ENCODE peak calls at places on chromosomes 3 and 15, in four cellular contexts. A is testis, V is stomach, G is suprapubic skin. L is an unnamed sample.

GRCh38 chr15:64842099-64842940 is 605 bp downstream of the PLEKHO2 start:
- DNase-seq in A (no peak), V (no peak), G (no peak), L (no peak)

GRCh38 chr3:113297281-113297680 is 85.9 kb downstream of the BOC start:
- DNase-seq in A (no peak), V (no peak), G (no peak), L (no peak)

GRCh38 chr3:184003187-184003967 is 14.3 kb downstream of the ABCC5 start:
- DNase-seq in A (no peak), V (no peak), G (no peak), L (no peak)

GRCh38 chr15:82540984-82541431 is 751 bp upstream of the RPS17 start:
- DNase-seq in A (peak; percentile 31), V (no peak), G (no peak), L (no peak)

GRCh38 chr3:5756443-5756842 is 568.9 kb downstream of the EDEM1 start:
- DNase-seq in A (peak; percentile 30), V (no peak), G (no peak), L (no peak)

GRCh38 chr3:175617247-175617646 is 758.1 kb downstream of the NAALADL2 start:
- DNase-seq in A (no peak), V (no peak), G (no peak), L (no peak)

GRCh38 chr15:56913670-56914069 is 4.8 kb upstream of the TCF12 start:
- DNase-seq in A (no peak), V (no peak), G (no peak), L (no peak)

GRCh38 chr15:78750566-78750965 is 60.7 kb downstream of the ADAMTS7 start:
- DNase-seq in A (no peak), V (no peak), G (peak; percentile 53), L (no peak)

GRCh38 chr3:4817128-4817527 is 162.1 kb upstream of the BHLHE40 start:
- DNase-seq in A (no peak), V (no peak), G (no peak), L (no peak)

GRCh38 chr3:115165266-115165665 is 18.2 kb upstream of the ZBTB20 start:
- DNase-seq in A (no peak), V (no peak), G (no peak), L (no peak)

GRCh38 chr3:45688194-45688881 is 858 bp upstream of the SACM1L start:
- DNase-seq in A (peak; percentile 43), V (no peak), G (no peak), L (no peak)

GRCh38 chr3:71083726-71084131 is 499.8 kb downstream of the FOXP1 start:
- DNase-seq in A (no peak), V (no peak), G (no peak), L (no peak)

DNA sequence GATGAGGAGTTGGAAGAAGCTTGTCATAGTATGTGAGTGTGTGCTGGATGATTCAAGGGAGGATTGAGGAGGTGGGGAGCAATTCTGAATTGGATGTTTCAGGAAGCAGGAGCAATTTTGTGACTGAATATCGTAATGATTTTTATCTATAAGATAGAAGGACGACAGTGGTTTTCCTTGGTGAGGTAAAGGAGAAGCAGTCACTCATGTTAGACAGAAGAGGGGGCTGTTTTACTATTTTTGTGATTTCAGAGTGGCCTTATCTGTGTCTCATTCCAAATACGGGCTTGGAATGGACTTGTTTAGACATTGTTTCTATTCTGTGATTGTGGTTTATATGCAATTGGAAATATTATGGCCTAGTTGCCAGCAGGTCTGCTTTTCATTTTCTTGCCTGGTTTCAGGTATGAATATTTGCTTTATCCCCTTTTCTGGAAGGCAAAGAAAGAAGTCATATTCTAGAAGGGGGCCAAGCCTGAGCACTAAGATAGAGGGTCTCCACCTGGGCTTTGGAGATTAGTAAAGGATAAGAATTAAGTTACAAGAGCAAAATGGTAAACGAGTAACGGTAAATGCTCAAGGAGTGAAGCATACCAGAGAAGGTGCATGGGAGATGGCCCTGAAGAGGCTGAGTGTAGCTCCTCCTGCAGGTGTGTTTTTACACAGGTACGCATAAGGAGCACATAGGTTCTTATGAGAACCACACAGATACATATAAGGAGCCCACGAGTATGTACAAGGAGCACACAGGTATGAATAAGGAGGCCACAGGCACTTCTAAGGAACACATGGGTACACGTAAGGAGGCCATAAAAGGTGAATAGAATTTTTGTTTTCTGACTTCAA is 124.6 kb upstream of the KCNAB1 start:
- DNase-seq in A (no peak), V (no peak), G (no peak), L (no peak)
- TF ChIP-seq CTCF in A (no peak), V (peak; percentile 17), G (no peak), L (peak; percentile 71)

GRCh38 chr3:112013784-112014143 is 15.0 kb downstream of the TAGLN3 start:
- DNase-seq in A (no peak), V (no peak), G (no peak), L (no peak)
- TF ChIP-seq CTCF in A (no peak), V (no peak), G (no peak), L (no peak)

DNA sequence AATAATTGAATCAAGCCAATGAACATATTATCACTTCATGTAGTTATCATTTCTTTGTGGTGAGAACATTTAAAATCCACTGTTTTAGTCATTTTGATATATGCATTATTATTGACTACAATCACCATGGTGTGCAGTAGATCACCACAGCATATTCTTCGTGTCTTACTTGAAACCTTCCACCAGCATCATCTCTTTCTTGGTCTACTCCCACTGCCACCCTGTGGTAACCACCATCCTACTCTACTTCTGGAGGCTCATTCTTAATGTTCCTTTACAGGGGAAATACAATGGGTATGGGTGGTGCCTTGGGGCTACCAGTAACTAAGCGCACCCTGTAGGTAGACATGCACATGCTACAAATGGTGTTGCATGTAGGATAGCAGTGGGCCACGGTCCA is 25.4 kb downstream of the PXK start:
- DNase-seq in A (no peak), V (no peak), G (no peak), L (no peak)
- TF ChIP-seq CTCF in A (no peak), V (no peak), G (no peak), L (no peak)

GRCh38 chr15:45640610-45641009 is 5.8 kb downstream of the SQOR start:
- DNase-seq in A (no peak), V (no peak), G (no peak), L (no peak)

GRCh38 chr15:45644437-45644836 is 9.6 kb downstream of the SQOR start:
- DNase-seq in A (no peak), V (no peak), G (no peak), L (no peak)

GRCh38 chr15:45638641-45639040 is 3.8 kb downstream of the SQOR start:
- DNase-seq in A (no peak), V (no peak), G (no peak), L (no peak)

GRCh38 chr15:45642203-45642932 is 7.5 kb downstream of the SQOR start:
- DNase-seq in A (no peak), V (no peak), G (no peak), L (no peak)

DNA sequence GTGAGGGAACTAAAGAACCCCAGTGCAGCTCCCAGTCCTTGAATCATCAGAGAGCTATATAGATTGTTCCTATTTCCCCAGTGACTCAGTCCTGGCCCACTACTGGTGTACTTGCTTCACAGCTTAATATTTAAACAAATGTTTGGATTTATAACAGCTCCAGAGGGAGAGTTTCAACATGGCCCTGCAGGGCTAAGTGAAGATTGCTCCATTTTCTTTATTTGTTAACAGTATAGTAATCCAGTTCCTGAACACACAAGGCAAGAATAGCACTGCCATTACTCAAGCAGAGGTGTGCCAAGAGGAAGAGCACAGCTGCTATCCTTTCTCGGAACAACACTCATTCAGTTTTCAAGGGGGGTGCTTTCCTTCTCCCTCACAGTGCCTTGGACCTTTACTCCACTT is 6.5 kb downstream of the SQOR start:
- DNase-seq in A (no peak), V (peak; percentile 62), G (peak; percentile 74), L (no peak)
- TF ChIP-seq CTCF in A (no peak), V (peak; percentile 19), G (no peak), L (peak; percentile 9)

DNA sequence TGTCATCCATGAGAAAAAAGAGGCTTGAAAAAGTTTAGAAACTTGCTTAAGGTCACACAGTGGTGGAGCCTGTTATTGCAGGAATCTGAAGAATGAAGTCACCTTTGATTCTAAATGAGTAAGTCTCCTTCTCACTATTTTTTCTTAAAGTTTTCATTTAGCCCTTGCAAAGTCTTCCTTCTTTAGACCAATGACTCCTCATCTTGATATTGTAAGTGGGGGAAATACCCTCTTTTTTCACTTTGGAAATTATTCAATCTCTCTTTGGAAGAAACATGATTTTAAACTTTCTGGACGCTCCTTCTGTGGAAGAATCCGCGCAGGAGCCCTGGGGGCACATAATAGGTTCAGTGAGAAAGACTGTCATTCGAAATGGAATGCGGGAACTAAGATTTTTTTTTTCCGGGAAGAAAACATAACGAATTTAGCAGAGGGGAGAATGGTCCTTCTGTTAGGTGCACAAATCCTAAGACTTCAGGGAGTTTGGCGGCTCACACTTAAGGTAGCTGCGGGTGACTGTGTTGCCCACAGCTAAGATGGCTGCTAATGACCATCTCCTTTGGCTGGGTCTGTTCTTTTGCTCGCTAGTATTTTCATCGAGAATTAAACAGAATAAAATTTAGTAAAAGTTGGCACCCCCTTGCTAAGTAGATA is 614 bp upstream of the SLMAP start:
- DNase-seq in A (peak; percentile 80), V (peak; percentile 55), G (no peak), L (no peak)
- TF ChIP-seq CTCF in A (no peak), V (no peak), G (no peak), L (no peak)

GRCh38 chr3:196695849-196696226 is 16.2 kb downstream of the CEP19 start:
- DNase-seq in A (no peak), V (no peak), G (no peak), L (peak; percentile 51)
- TF ChIP-seq CTCF in A (no peak), V (no peak), G (no peak), L (no peak)

GRCh38 chr15:76905855-76906254 is 715 bp upstream of the SCAPER start:
- DNase-seq in A (no peak), V (no peak), G (no peak), L (no peak)

GRCh38 chr15:76904461-76905012 is 603 bp downstream of the SCAPER start:
- DNase-seq in A (peak; percentile 46), V (peak; percentile 28), G (peak; percentile 67), L (no peak)

GRCh38 chr15:76903251-76903681 is 1.9 kb downstream of the SCAPER start:
- DNase-seq in A (no peak), V (no peak), G (no peak), L (no peak)

GRCh38 chr15:76901965-76902364 is 3.2 kb downstream of the SCAPER start:
- DNase-seq in A (no peak), V (no peak), G (no peak), L (no peak)

GRCh38 chr15:76905013-76905839 is at the start of gene SCAPER:
- DNase-seq in A (peak; percentile 95), V (peak; percentile 93), G (peak; percentile 94), L (peak; percentile 95)
- TF ChIP-seq CTCF in A (no peak), V (no peak), G (no peak), L (no peak)

L was measured in osteocyte.